ENCODE peak calls at places on chromosomes 5 and 9, in four cellular contexts. Y, L, X and B are unnamed samples.

GRCh38 chr5:54517512-54518145 is at the start of gene SNX18:
- DNase-seq in Y (peak; percentile 96), L (peak; percentile 98), X (peak; percentile 86), B (peak; percentile 46)

GRCh38 chr5:54669845-54670635 is 152.5 kb downstream of the SNX18 start:
- DNase-seq in Y (no peak), L (no peak), X (no peak), B (no peak)

GRCh38 chr5:9898319-9898718 is 268.2 kb upstream of the TAS2R1 start:
- DNase-seq in Y (peak; percentile 68), L (peak; percentile 49), X (no peak), B (no peak)

GRCh38 chr9:17725399-17726010 is 146.6 kb downstream of the SH3GL2 start:
- DNase-seq in Y (no peak), L (no peak), X (no peak), B (no peak)

GRCh38 chr9:86953181-86953580 is 5.9 kb upstream of the GAS1 start:
- DNase-seq in Y (no peak), L (no peak), X (no peak), B (no peak)

GRCh38 chr5:13536921-13537320 is 407.6 kb downstream of the DNAH5 start:
- DNase-seq in Y (no peak), L (no peak), X (peak; percentile 39), B (no peak)

GRCh38 chr9:96856363-96857286 is 2.3 kb upstream of the ZNF782 start:
- DNase-seq in Y (peak; percentile 85), L (peak; percentile 82), X (peak; percentile 32), B (no peak)

GRCh38 chr9:85248514-85249312 is 493.0 kb downstream of the AGTPBP1 start:
- DNase-seq in Y (peak; percentile 24), L (no peak), X (no peak), B (no peak)

GRCh38 chr5:9361835-9362234 is 184.0 kb downstream of the SEMA5A start:
- DNase-seq in Y (peak; percentile 85), L (peak; percentile 86), X (no peak), B (peak; percentile 25)

GRCh38 chr5:11903614-11904269 is 504 bp downstream of the CTNND2 start:
- DNase-seq in Y (no peak), L (peak; percentile 90), X (no peak), B (no peak)

GRCh38 chr9:37902804-37903580 is 935 bp downstream of the SLC25A51 start:
- DNase-seq in Y (peak; percentile 73), L (no peak), X (no peak), B (no peak)

GRCh38 chr5:152113401-152113800 is 188.8 kb upstream of the GLRA1 start:
- DNase-seq in Y (peak; percentile 9), L (no peak), X (no peak), B (no peak)

GRCh38 chr5:56615750-56616149 is 199.6 kb upstream of the MAP3K1 start:
- DNase-seq in Y (peak; percentile 16), L (no peak), X (no peak), B (no peak)

GRCh38 chr9:107624216-107624948 is 134.8 kb upstream of the KLF4 start:
- DNase-seq in Y (no peak), L (no peak), X (no peak), B (no peak)

GRCh38 chr5:419970-420369 is 23.0 kb upstream of the EXOC3 start:
- DNase-seq in Y (no peak), L (no peak), X (no peak), B (no peak)

GRCh38 chr5:54446169-54446786 is 9.2 kb upstream of the HSPB3 start:
- DNase-seq in Y (no peak), L (no peak), X (no peak), B (no peak)

GRCh38 chr5:131220566-131220965 is 43.3 kb upstream of the CDC42SE2 start:
- DNase-seq in Y (no peak), L (no peak), X (no peak), B (no peak)

GRCh38 chr5:151151793-151152192 is 5.8 kb downstream of the ANXA6 start:
- DNase-seq in Y (peak; percentile 63), L (no peak), X (no peak), B (no peak)

GRCh38 chr5:165209101-165209727 is 1703.8 kb downstream of the MAT2B start:
- DNase-seq in Y (peak; percentile 60), L (peak; percentile 37), X (no peak), B (peak; percentile 2)

GRCh38 chr5:31854625-31855526 is 215.9 kb downstream of the PDZD2 start:
- DNase-seq in Y (peak; percentile 34), L (peak; percentile 83), X (no peak), B (no peak)

GRCh38 chr9:120730661-120731514 is 16.6 kb upstream of the MEGF9 start:
- DNase-seq in Y (peak; percentile 93), L (peak; percentile 75), X (peak; percentile 91), B (peak; percentile 99)

GRCh38 chr5:111142932-111143331 is 50.8 kb downstream of the WDR36 start:
- DNase-seq in Y (peak; percentile 44), L (no peak), X (no peak), B (no peak)

GRCh38 chr5:173451031-173451430 is 122.8 kb upstream of the STC2 start:
- DNase-seq in Y (no peak), L (peak; percentile 32), X (no peak), B (no peak)

GRCh38 chr9:93826209-93826608 is 128.9 kb downstream of the BARX1 start:
- DNase-seq in Y (no peak), L (no peak), X (no peak), B (no peak)

GRCh38 chr9:123421801-123422455 is 65.9 kb downstream of the CRB2 start:
- DNase-seq in Y (no peak), L (no peak), X (no peak), B (no peak)

GRCh38 chr5:60143912-60144311 is 250.4 kb upstream of the PDE4D start:
- DNase-seq in Y (no peak), L (peak; percentile 1), X (no peak), B (no peak)

GRCh38 chr9:120866651-120867050 is 10.3 kb downstream of the PHF19 start:
- DNase-seq in Y (no peak), L (no peak), X (no peak), B (no peak)

GRCh38 chr5:172542651-172543131 is 88.4 kb upstream of the SH3PXD2B start:
- DNase-seq in Y (no peak), L (no peak), X (no peak), B (no peak)

GRCh38 chr5:160436017-160436416 is 14.4 kb downstream of the PTTG1 start:
- DNase-seq in Y (no peak), L (no peak), X (no peak), B (no peak)

GRCh38 chr5:160441352-160441781 is 19.7 kb downstream of the PTTG1 start:
- DNase-seq in Y (no peak), L (no peak), X (no peak), B (no peak)

GRCh38 chr5:160439205-160439600 is 17.5 kb downstream of the PTTG1 start:
- DNase-seq in Y (peak; percentile 83), L (peak; percentile 75), X (peak; percentile 44), B (no peak)

GRCh38 chr5:160442824-160443431 is 21.3 kb downstream of the PTTG1 start:
- DNase-seq in Y (no peak), L (no peak), X (no peak), B (no peak)

DNA sequence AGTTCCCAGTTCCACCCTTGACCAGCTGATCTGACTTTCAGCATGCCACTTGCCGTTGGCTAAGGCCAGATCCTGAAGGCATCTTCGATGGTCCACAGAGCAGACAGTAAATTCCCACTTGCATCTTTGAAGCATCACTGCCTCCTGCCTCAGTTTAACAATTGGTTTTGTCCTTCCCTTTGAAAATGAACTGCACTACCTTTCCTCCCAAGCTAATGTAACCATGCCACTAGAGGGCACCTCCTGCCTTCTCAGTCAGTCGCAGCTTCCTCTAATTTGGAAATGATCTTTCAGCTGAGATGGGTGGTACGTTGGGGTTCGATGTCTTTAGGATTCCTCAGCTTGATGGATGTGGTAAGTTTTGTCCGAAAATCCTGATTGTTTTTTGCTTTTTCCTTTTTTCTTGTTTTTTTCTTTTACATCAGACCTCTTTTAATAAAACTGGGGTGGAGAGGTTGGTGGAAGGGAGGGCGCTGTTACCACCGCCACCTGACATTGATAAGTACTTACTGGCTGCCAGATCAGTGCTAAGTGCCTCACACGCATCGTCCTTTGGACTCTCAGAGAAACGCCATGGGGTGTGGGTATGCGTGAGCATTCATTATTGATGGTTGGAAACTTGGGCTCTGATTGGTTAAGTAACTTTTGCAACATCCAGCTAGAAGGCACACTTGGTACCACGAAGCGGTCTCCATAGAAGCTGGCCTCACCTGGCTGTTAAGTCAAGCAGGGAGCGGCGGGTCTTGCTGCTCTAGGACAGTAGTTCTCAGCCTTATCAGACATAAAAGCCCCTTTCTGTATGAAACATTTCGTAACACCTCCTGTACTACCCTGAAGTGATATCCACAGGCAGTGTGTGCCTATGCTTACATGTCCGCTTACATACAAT is 16.9 kb downstream of the PTTG1 start:
- DNase-seq in Y (peak; percentile 87), L (peak; percentile 72), X (no peak), B (no peak)
- TF ChIP-seq CTCF in Y (peak; percentile 98), L (peak; percentile 86), X (peak; percentile 89), B (peak; percentile 92)

GRCh38 chr5:71460693-71461092 is 5.2 kb downstream of the BDP1 start:
- DNase-seq in Y (no peak), L (no peak), X (no peak), B (no peak)

GRCh38 chr5:71455427-71456361 is at the start of gene BDP1:
- DNase-seq in Y (peak; percentile 95), L (peak; percentile 96), X (peak; percentile 73), B (peak; percentile 55)

GRCh38 chr5:71456362-71456743 is 902 bp downstream of the BDP1 start:
- DNase-seq in Y (no peak), L (no peak), X (no peak), B (no peak)

GRCh38 chr5:71454913-71455312 is 538 bp upstream of the BDP1 start:
- DNase-seq in Y (no peak), L (no peak), X (no peak), B (no peak)

GRCh38 chr5:71457106-71457505 is 1.7 kb downstream of the BDP1 start:
- DNase-seq in Y (no peak), L (no peak), X (no peak), B (no peak)
- H3K4me3 ChIP-seq in Y (no peak overlapping the region), L (peak overlapping the region; percentile 74), X (peak overlapping the region; percentile 91), B (peak overlapping the region; percentile 78)

GRCh38 chr9:124886866-124887492 is 25.0 kb downstream of the ARPC5L start:
- DNase-seq in Y (no peak), L (peak; percentile 2), X (no peak), B (no peak)
- TF ChIP-seq CTCF in Y (no peak), L (no peak), X (no peak), B (no peak)

GRCh38 chr9:136656795-136657611 is 5.7 kb upstream of the EGFL7 start:
- DNase-seq in Y (no peak), L (no peak), X (no peak), B (no peak)

GRCh38 chr9:136655244-136656225 is 7.2 kb upstream of the EGFL7 start:
- DNase-seq in Y (no peak), L (no peak), X (no peak), B (no peak)

GRCh38 chr9:136657975-136658848 is 4.5 kb upstream of the EGFL7 start:
- DNase-seq in Y (no peak), L (no peak), X (no peak), B (no peak)

GRCh38 chr9:136654820-136655219 is 7.9 kb upstream of the EGFL7 start:
- DNase-seq in Y (no peak), L (no peak), X (no peak), B (no peak)

DNA sequence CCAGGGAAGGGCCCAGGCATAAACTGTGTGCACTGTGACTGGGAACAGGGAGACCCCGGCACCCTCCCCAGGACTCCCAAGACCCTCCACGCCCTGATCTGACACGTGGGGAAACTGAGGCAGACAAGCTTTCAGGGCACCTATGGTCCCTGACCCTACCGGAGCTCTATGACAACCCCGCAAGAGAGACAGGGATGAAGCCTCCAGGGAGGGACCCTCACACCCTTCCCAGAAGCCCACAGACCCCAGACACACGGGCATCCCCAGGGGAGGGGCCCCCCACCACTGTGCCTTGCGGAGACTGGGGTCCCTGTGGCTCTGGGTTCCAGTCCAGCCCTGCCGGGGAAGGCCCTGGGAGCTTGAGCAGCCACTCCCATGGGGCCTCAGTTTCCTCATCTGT is 6.4 kb upstream of the EGFL7 start:
- DNase-seq in Y (no peak), L (no peak), X (no peak), B (no peak)
- H3K4me3 ChIP-seq in Y (no peak overlapping the region), L (no peak overlapping the region), X (no peak overlapping the region), B (no peak overlapping the region)